ENCODE peak calls at places on chromosomes 11 and 22, in four cellular contexts. One of them, this sample, is unnamed.

GRCh38 chr11:120172921-120173705 is 35.2 kb upstream of the TRIM29 start:
- DNase-seq in myocyte: no peak
- DNase-seq in GM04503: no peak
- DNase-seq in stomach: no peak
- DNase-seq in this sample: no peak

GRCh38 chr11:130002846-130003716 is 446 bp upstream of the PRDM10 start:
- DNase-seq in myocyte: peak; percentile 98
- DNase-seq in GM04503: peak; percentile 99
- DNase-seq in stomach: peak; percentile 93
- DNase-seq in this sample: peak; percentile 99

GRCh38 chr11:68569357-68569756 is 108.8 kb downstream of the PPP6R3 start:
- DNase-seq in myocyte: peak; percentile 53
- DNase-seq in GM04503: no peak
- DNase-seq in stomach: no peak
- DNase-seq in this sample: no peak

GRCh38 chr22:20528405-20528978 is 21.1 kb downstream of the MED15 start:
- DNase-seq in myocyte: no peak
- DNase-seq in GM04503: no peak
- DNase-seq in stomach: no peak
- DNase-seq in this sample: no peak

GRCh38 chr11:74948546-74948897 is 369 bp downstream of the XRRA1 start:
- DNase-seq in myocyte: no peak
- DNase-seq in GM04503: no peak
- DNase-seq in stomach: no peak
- DNase-seq in this sample: no peak

GRCh38 chr11:127485541-127485940 is 485.0 kb upstream of the KIRREL3 start:
- DNase-seq in myocyte: no peak
- DNase-seq in GM04503: peak; percentile 1
- DNase-seq in stomach: no peak
- DNase-seq in this sample: no peak

GRCh38 chr11:28911829-28912228 is 803.6 kb downstream of the METTL15 start:
- DNase-seq in myocyte: no peak
- DNase-seq in GM04503: no peak
- DNase-seq in stomach: no peak
- DNase-seq in this sample: no peak

GRCh38 chr11:75814369-75814685 is 683 bp upstream of the UVRAG start:
- DNase-seq in myocyte: no peak
- DNase-seq in GM04503: no peak
- DNase-seq in stomach: no peak
- DNase-seq in this sample: no peak

GRCh38 chr22:30235687-30236170 is 10.8 kb downstream of the LIF start:
- DNase-seq in myocyte: peak; percentile 94
- DNase-seq in GM04503: no peak
- DNase-seq in stomach: no peak
- DNase-seq in this sample: no peak

GRCh38 chr22:23070418-23071162 is at the start of gene GNAZ:
- DNase-seq in myocyte: no peak
- DNase-seq in GM04503: no peak
- DNase-seq in stomach: no peak
- DNase-seq in this sample: no peak

GRCh38 chr22:47056361-47056760 is 293.9 kb downstream of the TBC1D22A start:
- DNase-seq in myocyte: no peak
- DNase-seq in GM04503: no peak
- DNase-seq in stomach: no peak
- DNase-seq in this sample: no peak

GRCh38 chr11:78742430-78742829 is 167.8 kb upstream of the NARS2 start:
- DNase-seq in myocyte: no peak
- DNase-seq in GM04503: peak; percentile 26
- DNase-seq in stomach: peak; percentile 92
- DNase-seq in this sample: peak; percentile 21

GRCh38 chr11:34278708-34279297 is 79.0 kb downstream of the ABTB2 start:
- DNase-seq in myocyte: no peak
- DNase-seq in GM04503: no peak
- DNase-seq in stomach: no peak
- DNase-seq in this sample: no peak

GRCh38 chr11:79536155-79536917 is 95.5 kb upstream of the TENM4 start:
- DNase-seq in myocyte: no peak
- DNase-seq in GM04503: no peak
- DNase-seq in stomach: no peak
- DNase-seq in this sample: no peak